ENCODE peak calls at places on chromosomes 1 and 21, in seven cellular contexts. E, X, H, N, O, S and Z are unnamed samples.

GRCh38 chr1:24830680-24831272 is 85.5 kb downstream of the CLIC4 start:
- DNase-seq in E (peak; percentile 25), X (peak; percentile 87), H (peak; percentile 69), N (no peak), O (no peak), S (no peak), Z (peak; percentile 22)

GRCh38 chr21:42120056-42120903 is 49.2 kb downstream of the UMODL1 start:
- DNase-seq in E (no peak), X (peak; percentile 14), H (no peak), N (no peak), O (no peak), S (no peak), Z (no peak)

GRCh38 chr1:72281144-72281543 is 1.2 kb downstream of the NEGR1 start:
- DNase-seq in E (no peak), X (no peak), H (no peak), N (no peak), O (no peak), S (no peak), Z (no peak)

GRCh38 chr1:82464362-82464931 is 663.7 kb downstream of the ADGRL2 start:
- DNase-seq in E (no peak), X (peak; percentile 83), H (no peak), N (no peak), O (no peak), S (no peak), Z (no peak)

GRCh38 chr1:115258302-115258866 is 79.7 kb downstream of the NGF start:
- DNase-seq in E (no peak), X (no peak), H (no peak), N (no peak), O (no peak), S (no peak), Z (no peak)

GRCh38 chr1:157370698-157371097 is 181.6 kb downstream of the FCRL5 start:
- DNase-seq in E (no peak), X (no peak), H (no peak), N (no peak), O (no peak), S (no peak), Z (no peak)

GRCh38 chr1:19463204-19463803 is 22.0 kb downstream of the CAPZB start:
- DNase-seq in E (no peak), X (no peak), H (no peak), N (peak; percentile 40), O (no peak), S (peak; percentile 58), Z (no peak)

GRCh38 chr1:150259758-150260669 is 2.4 kb downstream of the CA14 start:
- DNase-seq in E (no peak), X (no peak), H (no peak), N (no peak), O (no peak), S (no peak), Z (no peak)

GRCh38 chr1:156712626-156713025 is 7.2 kb upstream of the CRABP2 start:
- DNase-seq in E (no peak), X (no peak), H (no peak), N (no peak), O (no peak), S (no peak), Z (no peak)

GRCh38 chr21:40830836-40831235 is 16.1 kb downstream of the DSCAM start:
- DNase-seq in E (no peak), X (no peak), H (no peak), N (no peak), O (no peak), S (no peak), Z (no peak)

GRCh38 chr1:245155186-245156040 is 628 bp downstream of the KIF26B start:
- DNase-seq in E (peak; percentile 22), X (peak; percentile 78), H (peak; percentile 35), N (no peak), O (no peak), S (no peak), Z (peak; percentile 63)

GRCh38 chr1:62025154-62025553 is 169.5 kb upstream of the L1TD1 start:
- DNase-seq in E (no peak), X (peak; percentile 91), H (no peak), N (no peak), O (no peak), S (no peak), Z (no peak)

GRCh38 chr1:39576016-39576657 is 453 bp downstream of the PABPC4 start:
- DNase-seq in E (no peak), X (peak; percentile 48), H (no peak), N (no peak), O (no peak), S (peak; percentile 18), Z (peak; percentile 25)

GRCh38 chr21:45523411-45524101 is 18.7 kb downstream of the SLC19A1 start:
- DNase-seq in E (no peak), X (no peak), H (no peak), N (no peak), O (no peak), S (no peak), Z (no peak)

GRCh38 chr21:24939288-24939687 is 668.0 kb downstream of the MRPL39 start:
- DNase-seq in E (no peak), X (no peak), H (no peak), N (no peak), O (no peak), S (no peak), Z (no peak)

GRCh38 chr1:146051452-146051852 is 29.9 kb upstream of the HJV start:
- DNase-seq in E (no peak), X (no peak), H (no peak), N (no peak), O (no peak), S (no peak), Z (no peak)

GRCh38 chr1:57966751-57967406 is 543.0 kb upstream of the DAB1 start:
- DNase-seq in E (no peak), X (no peak), H (no peak), N (no peak), O (no peak), S (no peak), Z (no peak)

GRCh38 chr1:26584022-26584485 is 54.5 kb downstream of the RPS6KA1 start:
- DNase-seq in E (no peak), X (peak; percentile 65), H (no peak), N (no peak), O (no peak), S (no peak), Z (no peak)

GRCh38 chr1:167538657-167539056 is 14.9 kb downstream of the CREG1 start:
- DNase-seq in E (no peak), X (no peak), H (no peak), N (no peak), O (no peak), S (no peak), Z (peak; percentile 49)

GRCh38 chr1:244271909-244272308 is 179.8 kb downstream of the ADSS2 start:
- DNase-seq in E (no peak), X (peak; percentile 53), H (no peak), N (no peak), O (no peak), S (no peak), Z (no peak)

GRCh38 chr1:50605186-50605875 is 182.1 kb upstream of the DMRTA2 start:
- DNase-seq in E (no peak), X (peak; percentile 78), H (peak; percentile 39), N (no peak), O (no peak), S (no peak), Z (peak; percentile 11)

GRCh38 chr1:66533804-66534745 is at the start of gene SGIP1:
- DNase-seq in E (no peak), X (peak; percentile 95), H (no peak), N (no peak), O (peak; percentile 74), S (no peak), Z (peak; percentile 66)

GRCh38 chr1:113191579-113192076 is 118.6 kb downstream of the LRIG2 start:
- DNase-seq in E (no peak), X (no peak), H (peak; percentile 22), N (no peak), O (no peak), S (no peak), Z (no peak)

GRCh38 chr1:6580588-6581270 is 935 bp downstream of the ZBTB48 start:
- DNase-seq in E (no peak), X (peak; percentile 51), H (no peak), N (no peak), O (no peak), S (no peak), Z (peak; percentile 68)

GRCh38 chr1:168842916-168843315 is 113.9 kb upstream of the DPT start:
- DNase-seq in E (no peak), X (no peak), H (no peak), N (no peak), O (no peak), S (no peak), Z (no peak)

GRCh38 chr21:44528634-44528995 is 11.4 kb downstream of the KRTAP10-1 start:
- DNase-seq in E (no peak), X (no peak), H (no peak), N (no peak), O (no peak), S (no peak), Z (no peak)

GRCh38 chr1:223617671-223618070 is 47.8 kb downstream of the CAPN8 start:
- DNase-seq in E (no peak), X (no peak), H (no peak), N (no peak), O (no peak), S (no peak), Z (no peak)

GRCh38 chr1:56477164-56478111 is 101.9 kb downstream of the PLPP3 start:
- DNase-seq in E (no peak), X (no peak), H (no peak), N (no peak), O (peak; percentile 58), S (no peak), Z (peak; percentile 64)

GRCh38 chr1:117599286-117599685 is 6.6 kb upstream of the TENT5C start:
- DNase-seq in E (no peak), X (peak; percentile 78), H (no peak), N (no peak), O (no peak), S (no peak), Z (no peak)

GRCh38 chr1:75423616-75424015 is 187.3 kb downstream of the SLC44A5 start:
- DNase-seq in E (no peak), X (peak; percentile 25), H (no peak), N (no peak), O (no peak), S (no peak), Z (no peak)

GRCh38 chr1:67847466-67847865 is 14.2 kb upstream of the GNG12 start:
- DNase-seq in E (no peak), X (no peak), H (no peak), N (no peak), O (no peak), S (no peak), Z (no peak)

GRCh38 chr1:226135059-226135651 is 51.4 kb downstream of the ACBD3 start:
- DNase-seq in E (no peak), X (no peak), H (peak; percentile 20), N (no peak), O (no peak), S (no peak), Z (no peak)